ENCODE peak calls at places on chromosomes 2 and 18, in five cellular contexts. One of them, this sample, is unnamed.

GRCh38 chr2:6863792-6864191 is 1.9 kb downstream of the CMPK2 start:
- DNase-seq in WTC11: no peak
- DNase-seq in BJ: no peak
- DNase-seq in fibroblast of lung: no peak
- DNase-seq in choroid plexus epithelial cell: no peak
- DNase-seq in this sample: no peak

GRCh38 chr18:77107218-77107815 is 25.3 kb downstream of the MBP start:
- DNase-seq in WTC11: no peak
- DNase-seq in BJ: no peak
- DNase-seq in fibroblast of lung: peak
- DNase-seq in choroid plexus epithelial cell: peak
- DNase-seq in this sample: no peak

GRCh38 chr2:42249284-42249683 is 80.1 kb downstream of the EML4 start:
- DNase-seq in WTC11: no peak
- DNase-seq in BJ: no peak
- DNase-seq in fibroblast of lung: no peak
- DNase-seq in choroid plexus epithelial cell: no peak
- DNase-seq in this sample: no peak

GRCh38 chr2:69123182-69123581 is 110.2 kb downstream of the ANTXR1 start:
- DNase-seq in WTC11: no peak
- DNase-seq in BJ: no peak
- DNase-seq in fibroblast of lung: no peak
- DNase-seq in choroid plexus epithelial cell: no peak
- DNase-seq in this sample: no peak

GRCh38 chr2:78984386-78984785 is 41.1 kb upstream of the REG3G start:
- DNase-seq in WTC11: no peak
- DNase-seq in BJ: no peak
- DNase-seq in fibroblast of lung: no peak
- DNase-seq in choroid plexus epithelial cell: no peak
- DNase-seq in this sample: no peak

GRCh38 chr2:43217228-43218220 is 8.9 kb downstream of the ZFP36L2 start:
- DNase-seq in WTC11: peak
- DNase-seq in BJ: no peak
- DNase-seq in fibroblast of lung: no peak
- DNase-seq in choroid plexus epithelial cell: peak
- DNase-seq in this sample: peak

GRCh38 chr18:34548120-34548972 is 161.8 kb upstream of the DTNA start:
- DNase-seq in WTC11: no peak
- DNase-seq in BJ: no peak
- DNase-seq in fibroblast of lung: no peak
- DNase-seq in choroid plexus epithelial cell: no peak
- DNase-seq in this sample: no peak

GRCh38 chr18:33051397-33051796 is 278.6 kb upstream of the KLHL14 start:
- DNase-seq in WTC11: no peak
- DNase-seq in BJ: no peak
- DNase-seq in fibroblast of lung: peak
- DNase-seq in choroid plexus epithelial cell: peak
- DNase-seq in this sample: no peak

GRCh38 chr18:9918016-9918680 is 4.3 kb downstream of the VAPA start:
- DNase-seq in WTC11: no peak
- DNase-seq in BJ: no peak
- DNase-seq in fibroblast of lung: no peak
- DNase-seq in choroid plexus epithelial cell: peak
- DNase-seq in this sample: no peak

GRCh38 chr2:111122631-111123421 is 2.1 kb downstream of the BCL2L11 start:
- DNase-seq in WTC11: peak
- DNase-seq in BJ: peak
- DNase-seq in fibroblast of lung: peak
- DNase-seq in choroid plexus epithelial cell: peak
- DNase-seq in this sample: peak

GRCh38 chr2:218806346-218806978 is 24.5 kb downstream of the CYP27A1 start:
- DNase-seq in WTC11: no peak
- DNase-seq in BJ: peak
- DNase-seq in fibroblast of lung: peak
- DNase-seq in choroid plexus epithelial cell: peak
- DNase-seq in this sample: no peak

GRCh38 chr18:36633961-36634412 is 194.8 kb downstream of the TPGS2 start:
- DNase-seq in WTC11: no peak
- DNase-seq in BJ: no peak
- DNase-seq in fibroblast of lung: no peak
- DNase-seq in choroid plexus epithelial cell: no peak
- DNase-seq in this sample: no peak

GRCh38 chr2:7530001-7530400 is 612.8 kb downstream of the RNF144A start:
- DNase-seq in WTC11: no peak
- DNase-seq in BJ: no peak
- DNase-seq in fibroblast of lung: no peak
- DNase-seq in choroid plexus epithelial cell: peak
- DNase-seq in this sample: no peak

GRCh38 chr2:163369111-163369510 is 366.7 kb downstream of the FIGN start:
- DNase-seq in WTC11: no peak
- DNase-seq in BJ: no peak
- DNase-seq in fibroblast of lung: no peak
- DNase-seq in choroid plexus epithelial cell: no peak
- DNase-seq in this sample: no peak

GRCh38 chr2:193963472-193964119 is 1693.4 kb upstream of the SLC39A10 start:
- DNase-seq in WTC11: peak
- DNase-seq in BJ: no peak
- DNase-seq in fibroblast of lung: peak
- DNase-seq in choroid plexus epithelial cell: peak
- DNase-seq in this sample: no peak

GRCh38 chr18:52948878-52949444 is 609.0 kb downstream of the DCC start:
- DNase-seq in WTC11: no peak
- DNase-seq in BJ: no peak
- DNase-seq in fibroblast of lung: no peak
- DNase-seq in choroid plexus epithelial cell: no peak
- DNase-seq in this sample: no peak

GRCh38 chr2:45681675-45682074 is 30.2 kb downstream of the PRKCE start:
- DNase-seq in WTC11: no peak
- DNase-seq in BJ: peak
- DNase-seq in fibroblast of lung: peak
- DNase-seq in choroid plexus epithelial cell: peak
- DNase-seq in this sample: no peak

GRCh38 chr2:202034249-202035088 is 814 bp downstream of the FZD7 start:
- DNase-seq in WTC11: no peak
- DNase-seq in BJ: no peak
- DNase-seq in fibroblast of lung: peak
- DNase-seq in choroid plexus epithelial cell: peak
- DNase-seq in this sample: no peak

GRCh38 chr2:120486441-120486840 is 140.5 kb downstream of the INHBB start:
- DNase-seq in WTC11: no peak
- DNase-seq in BJ: no peak
- DNase-seq in fibroblast of lung: no peak
- DNase-seq in choroid plexus epithelial cell: no peak
- DNase-seq in this sample: no peak

GRCh38 chr2:1582891-1583341 is 161.4 kb downstream of the PXDN start:
- DNase-seq in WTC11: no peak
- DNase-seq in BJ: no peak
- DNase-seq in fibroblast of lung: no peak
- DNase-seq in choroid plexus epithelial cell: no peak
- DNase-seq in this sample: no peak

GRCh38 chr2:317501-318424 is 29.9 kb upstream of the ALKAL2 start:
- DNase-seq in WTC11: no peak
- DNase-seq in BJ: no peak
- DNase-seq in fibroblast of lung: peak
- DNase-seq in choroid plexus epithelial cell: peak
- DNase-seq in this sample: no peak

GRCh38 chr18:379665-380356 is 112.0 kb upstream of the THOC1 start:
- DNase-seq in WTC11: no peak
- DNase-seq in BJ: no peak
- DNase-seq in fibroblast of lung: peak
- DNase-seq in choroid plexus epithelial cell: no peak
- DNase-seq in this sample: no peak

GRCh38 chr2:168896783-168897182 is 4.3 kb upstream of the G6PC2 start:
- DNase-seq in WTC11: no peak
- DNase-seq in BJ: no peak
- DNase-seq in fibroblast of lung: no peak
- DNase-seq in choroid plexus epithelial cell: no peak
- DNase-seq in this sample: no peak

GRCh38 chr18:35344736-35345459 is 678 bp upstream of the ZNF24 start:
- DNase-seq in WTC11: no peak
- DNase-seq in BJ: no peak
- DNase-seq in fibroblast of lung: no peak
- DNase-seq in choroid plexus epithelial cell: no peak
- DNase-seq in this sample: no peak

GRCh38 chr18:76720683-76721082 is 101.7 kb upstream of the ZNF236 start:
- DNase-seq in WTC11: no peak
- DNase-seq in BJ: no peak
- DNase-seq in fibroblast of lung: peak
- DNase-seq in choroid plexus epithelial cell: peak
- DNase-seq in this sample: no peak

GRCh38 chr2:120441744-120442471 is 96.0 kb downstream of the INHBB start:
- DNase-seq in WTC11: peak
- DNase-seq in BJ: no peak
- DNase-seq in fibroblast of lung: peak
- DNase-seq in choroid plexus epithelial cell: peak
- DNase-seq in this sample: peak

GRCh38 chr2:77487074-77487803 is 34.9 kb downstream of the LRRTM4 start:
- DNase-seq in WTC11: peak
- DNase-seq in BJ: no peak
- DNase-seq in fibroblast of lung: no peak
- DNase-seq in choroid plexus epithelial cell: no peak
- DNase-seq in this sample: peak

GRCh38 chr18:78794031-78794430 is 185.6 kb upstream of the SALL3 start:
- DNase-seq in WTC11: no peak
- DNase-seq in BJ: no peak
- DNase-seq in fibroblast of lung: no peak
- DNase-seq in choroid plexus epithelial cell: no peak
- DNase-seq in this sample: no peak

GRCh38 chr2:24409700-24410556 is 49.6 kb upstream of the ITSN2 start:
- DNase-seq in WTC11: peak
- DNase-seq in BJ: no peak
- DNase-seq in fibroblast of lung: peak
- DNase-seq in choroid plexus epithelial cell: peak
- DNase-seq in this sample: peak

GRCh38 chr18:770583-770961 is 41.5 kb downstream of the YES1 start:
- DNase-seq in WTC11: no peak
- DNase-seq in BJ: no peak
- DNase-seq in fibroblast of lung: no peak
- DNase-seq in choroid plexus epithelial cell: no peak
- DNase-seq in this sample: no peak

DNA sequence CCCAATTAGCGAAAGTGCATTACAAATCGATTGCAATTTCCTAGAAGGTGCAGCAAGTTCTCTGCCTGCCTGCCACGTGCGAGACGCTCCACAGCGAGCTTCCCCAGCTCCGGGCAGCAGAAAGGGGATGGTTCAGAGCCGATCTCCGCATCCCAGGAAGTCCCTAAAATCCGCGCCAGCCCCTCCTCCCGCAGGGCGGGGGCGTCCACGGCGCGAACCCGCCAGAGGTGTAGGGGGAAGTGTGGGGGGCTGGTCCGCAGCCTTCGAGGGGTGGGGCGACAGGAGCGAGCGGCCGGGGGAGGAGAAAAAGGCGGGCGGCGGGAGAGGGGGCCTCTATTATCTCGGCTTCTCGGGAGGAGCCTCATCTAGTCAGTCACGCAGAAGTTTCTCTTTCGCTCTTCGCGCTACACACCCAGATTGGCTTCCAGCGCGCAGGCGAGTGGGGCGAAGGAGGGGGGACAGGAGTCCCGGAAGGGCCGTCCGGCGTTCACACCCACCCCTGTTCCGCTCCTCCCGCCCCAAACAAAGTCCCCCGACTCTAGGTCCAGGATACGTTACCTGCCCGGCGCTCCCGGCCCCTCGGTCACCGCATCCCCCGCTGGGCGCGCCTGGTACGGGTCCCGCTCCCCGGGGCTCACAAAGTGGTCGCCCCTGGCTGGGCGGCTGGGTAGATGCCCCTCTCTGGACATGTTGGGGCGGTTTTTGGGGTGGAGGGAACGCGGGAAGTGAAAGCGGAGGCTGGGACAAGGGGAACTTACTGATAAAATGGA is 9.1 kb upstream of the NR4A2 start:
- DNase-seq in WTC11: peak
- DNase-seq in BJ: peak
- DNase-seq in fibroblast of lung: peak
- DNase-seq in choroid plexus epithelial cell: peak
- DNase-seq in this sample: peak
- TF ChIP-seq CTCF in WTC11: no peak
- TF ChIP-seq CTCF in BJ: no peak
- TF ChIP-seq CTCF in fibroblast of lung: no peak
- TF ChIP-seq CTCF in choroid plexus epithelial cell: no peak
- TF ChIP-seq CTCF in this sample: no peak

DNA sequence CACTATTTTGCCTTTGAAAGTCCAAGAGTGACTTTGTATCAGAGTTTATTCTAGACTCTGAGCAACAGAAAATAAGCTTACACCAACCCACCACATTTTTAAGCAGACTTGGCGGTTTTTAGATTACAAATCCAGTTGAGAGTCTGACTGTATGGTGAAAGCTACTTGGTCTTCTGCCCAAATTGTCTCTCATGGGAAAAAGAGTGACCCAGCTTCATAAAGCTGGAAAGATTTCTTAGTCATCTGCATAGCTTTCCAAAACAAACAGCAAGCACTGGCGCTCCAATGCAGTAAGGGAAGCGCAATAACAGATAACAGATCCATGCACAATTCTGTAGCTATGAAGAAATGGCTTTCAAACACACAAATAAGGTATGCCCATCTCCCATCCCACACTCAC is 7.1 kb downstream of the DSG1 start:
- DNase-seq in WTC11: no peak
- DNase-seq in BJ: no peak
- DNase-seq in fibroblast of lung: peak
- DNase-seq in choroid plexus epithelial cell: peak
- DNase-seq in this sample: no peak
- TF ChIP-seq CTCF in WTC11: no peak
- TF ChIP-seq CTCF in BJ: no peak
- TF ChIP-seq CTCF in fibroblast of lung: no peak
- TF ChIP-seq CTCF in choroid plexus epithelial cell: no peak
- TF ChIP-seq CTCF in this sample: no peak

GRCh38 chr2:235762832-235763598 is 269.2 kb downstream of the AGAP1 start:
- DNase-seq in WTC11: no peak
- DNase-seq in BJ: no peak
- DNase-seq in fibroblast of lung: no peak
- DNase-seq in choroid plexus epithelial cell: peak
- DNase-seq in this sample: no peak
- TF ChIP-seq CTCF in WTC11: no peak
- TF ChIP-seq CTCF in BJ: no peak
- TF ChIP-seq CTCF in fibroblast of lung: no peak
- TF ChIP-seq CTCF in choroid plexus epithelial cell: peak
- TF ChIP-seq CTCF in this sample: peak

DNA sequence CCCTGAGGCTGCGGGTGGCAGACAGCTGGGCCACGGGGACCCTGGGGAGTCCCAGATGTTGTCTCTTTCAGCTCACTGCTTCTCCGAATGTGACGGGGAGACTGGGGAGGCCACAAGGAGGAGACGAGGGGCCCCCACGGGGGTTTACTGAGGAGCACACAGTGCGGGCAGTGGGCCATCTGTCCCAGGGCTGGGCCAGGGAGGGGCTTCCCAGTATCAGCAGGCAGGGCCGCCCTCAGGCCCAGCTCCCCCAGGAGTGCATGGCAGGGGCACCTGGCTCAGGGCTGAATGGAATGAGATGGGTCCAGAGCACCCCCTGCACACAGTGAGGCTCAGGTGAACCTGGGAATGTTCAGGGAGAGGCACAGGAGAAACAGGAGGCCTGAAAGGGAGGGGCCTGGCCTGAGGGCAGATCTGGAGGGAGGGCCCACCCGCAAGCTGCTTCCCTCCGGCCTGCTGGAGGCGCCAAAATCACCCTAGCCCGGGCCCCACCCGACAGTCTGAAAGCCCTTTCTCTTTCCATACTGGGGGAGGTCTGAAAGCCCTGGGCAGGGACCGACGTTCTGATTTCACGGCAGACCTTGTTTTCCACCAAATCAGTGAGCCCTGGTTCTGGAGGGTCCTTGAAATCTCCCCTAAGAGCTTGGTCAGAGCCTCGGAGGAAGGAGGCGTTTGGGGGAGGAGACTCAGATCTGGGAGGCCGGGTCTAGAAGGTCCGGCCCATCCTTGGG is 35.5 kb upstream of the PTMA start:
- DNase-seq in WTC11: peak
- DNase-seq in BJ: no peak
- DNase-seq in fibroblast of lung: peak
- DNase-seq in choroid plexus epithelial cell: peak
- DNase-seq in this sample: peak
- TF ChIP-seq CTCF in WTC11: no peak
- TF ChIP-seq CTCF in BJ: peak
- TF ChIP-seq CTCF in fibroblast of lung: peak
- TF ChIP-seq CTCF in choroid plexus epithelial cell: peak
- TF ChIP-seq CTCF in this sample: peak